ENCODE peak calls at places on chromosome X, in four cellular contexts. Z is WTC11, V is K562, F is SK-N-SH. R is an unnamed sample.

GRCh38 chrX:1118572-1119199 is 93.8 kb downstream of the CRLF2 start:
- DNase-seq in Z (no peak), V (no peak), F (no peak), R (no peak)

GRCh38 chrX:46130246-46130645 is 415.0 kb downstream of the ZNF674 start:
- DNase-seq in Z (no peak), V (no peak), F (no peak), R (no peak)

GRCh38 chrX:68177542-68177941 is 255.8 kb downstream of the OPHN1 start:
- DNase-seq in Z (no peak), V (peak), F (no peak), R (no peak)

GRCh38 chrX:140526138-140526537 is 21.3 kb upstream of the SOX3 start:
- DNase-seq in Z (peak), V (no peak), F (no peak), R (no peak)

GRCh38 chrX:137424679-137425078 is 141.2 kb upstream of the ZIC3 start:
- DNase-seq in Z (peak), V (no peak), F (no peak), R (no peak)

GRCh38 chrX:121831601-121832000 is 784.2 kb downstream of the GLUD2 start:
- DNase-seq in Z (no peak), V (no peak), F (no peak), R (no peak)

GRCh38 chrX:73615022-73615421 is 52.0 kb downstream of the CHIC1 start:
- DNase-seq in Z (no peak), V (no peak), F (no peak), R (no peak)

GRCh38 chrX:106581856-106582255 is 29.9 kb upstream of the RADX start:
- DNase-seq in Z (no peak), V (no peak), F (no peak), R (no peak)

GRCh38 chrX:154603438-154604430 is 15.3 kb downstream of the CTAG1B start:
- DNase-seq in Z (no peak), V (no peak), F (no peak), R (no peak)

GRCh38 chrX:119410027-119410819 is 11.1 kb downstream of the SLC25A43 start:
- DNase-seq in Z (no peak), V (peak), F (no peak), R (no peak)

GRCh38 chrX:93420635-93421034 is 252.7 kb downstream of the NAP1L3 start:
- DNase-seq in Z (no peak), V (no peak), F (no peak), R (no peak)

GRCh38 chrX:16188687-16189086 is 21.4 kb downstream of the MAGEB17 start:
- DNase-seq in Z (no peak), V (no peak), F (no peak), R (no peak)

GRCh38 chrX:38006283-38006682 is at the start of gene SYTL5:
- DNase-seq in Z (no peak), V (peak), F (no peak), R (no peak)

GRCh38 chrX:74546984-74547383 is 67.4 kb downstream of the RLIM start:
- DNase-seq in Z (no peak), V (no peak), F (no peak), R (no peak)

GRCh38 chrX:72554448-72555140 is 18.0 kb downstream of the HDAC8 start:
- DNase-seq in Z (peak), V (peak), F (no peak), R (peak)

GRCh38 chrX:78652971-78653822 is 5.9 kb downstream of the RTL3 start:
- DNase-seq in Z (no peak), V (no peak), F (no peak), R (no peak)

GRCh38 chrX:16903274-16904019 is 33.3 kb upstream of the RBBP7 start:
- DNase-seq in Z (no peak), V (no peak), F (no peak), R (no peak)

GRCh38 chrX:101164766-101165590 is 54.6 kb upstream of the DRP2 start:
- DNase-seq in Z (no peak), V (no peak), F (no peak), R (no peak)

GRCh38 chrX:107542500-107542899 is 85.8 kb upstream of the PRPS1 start:
- DNase-seq in Z (peak), V (peak), F (peak), R (no peak)

GRCh38 chrX:131734621-131735020 is 190.7 kb downstream of the OR13H1 start:
- DNase-seq in Z (no peak), V (no peak), F (no peak), R (no peak)

DNA sequence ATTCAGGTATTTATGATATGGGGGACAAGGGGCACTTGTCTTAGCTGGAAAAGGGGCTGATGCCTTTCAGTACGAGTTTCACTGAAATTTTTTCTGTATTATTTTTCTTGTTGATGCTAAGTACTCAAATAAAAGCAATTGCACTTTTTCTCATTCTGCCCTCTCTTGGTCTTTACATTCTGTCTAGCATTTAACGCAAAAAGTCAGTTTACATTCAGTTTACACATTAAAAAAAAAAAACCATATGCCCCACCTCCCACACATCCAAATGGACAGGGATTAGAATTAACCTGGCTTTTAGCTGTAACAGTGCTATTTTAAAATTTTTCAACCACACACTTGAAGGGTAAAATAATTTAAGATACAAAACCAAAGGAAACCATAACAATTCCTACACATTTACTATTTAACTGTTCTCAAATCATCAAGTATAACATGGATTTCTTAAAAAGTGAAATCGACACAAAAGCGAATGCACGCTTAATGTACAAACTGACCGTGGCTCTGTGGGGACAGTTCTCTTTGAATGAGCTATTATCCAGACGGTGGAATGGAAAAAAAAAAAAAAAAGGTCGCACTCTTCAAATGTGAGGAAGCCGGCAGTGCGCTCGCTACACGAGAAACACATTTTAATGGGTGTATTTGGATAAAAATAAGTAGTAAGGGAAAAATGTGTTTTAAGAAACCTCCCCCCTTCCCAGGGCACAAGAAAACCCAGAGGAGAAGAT is 1.4 kb downstream of the AMMECR1 start:
- DNase-seq in Z (no peak), V (peak), F (peak), R (no peak)
- TF ChIP-seq TEAD4 in Z (no peak), V (no peak), F (no peak), R (no peak)

GRCh38 chrX:25810202-25810601 is 327.9 kb upstream of the MAGEB18 start:
- DNase-seq in Z (no peak), V (no peak), F (no peak), R (no peak)
- TF ChIP-seq TEAD4 in Z (no peak), V (no peak), F (no peak), R (no peak)

DNA sequence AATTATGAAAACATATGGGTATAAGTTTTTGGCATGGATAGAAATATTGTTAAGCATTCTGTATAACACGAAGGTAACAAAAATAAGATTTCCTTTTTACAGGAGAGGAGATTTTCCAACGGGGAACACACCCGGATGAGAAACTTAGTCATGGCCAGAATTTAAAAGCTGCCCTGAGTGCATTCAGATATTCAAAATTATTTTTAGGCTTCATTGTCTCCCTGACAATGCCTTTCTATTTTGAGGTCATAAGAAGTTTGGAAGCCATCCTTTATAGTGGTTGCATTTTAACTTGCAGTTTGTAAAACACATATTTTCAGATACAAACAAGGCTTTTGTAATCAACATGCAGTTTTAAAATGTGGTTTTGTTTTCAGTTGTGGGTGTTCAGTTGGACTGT is 357.5 kb upstream of the FAM47C start:
- DNase-seq in Z (no peak), V (no peak), F (no peak), R (no peak)
- TF ChIP-seq TEAD4 in Z (no peak), V (no peak), F (no peak), R (no peak)

GRCh38 chrX:150896632-150897031 is 1.8 kb downstream of the CD99L2 start:
- DNase-seq in Z (no peak), V (no peak), F (no peak), R (no peak)

GRCh38 chrX:150899191-150899757 is 806 bp upstream of the CD99L2 start:
- DNase-seq in Z (peak), V (peak), F (peak), R (no peak)

GRCh38 chrX:150893936-150894335 is 4.5 kb downstream of the CD99L2 start:
- DNase-seq in Z (no peak), V (no peak), F (no peak), R (no peak)

GRCh38 chrX:150898343-150899190 is at the start of gene CD99L2:
- DNase-seq in Z (peak), V (peak), F (peak), R (peak)

GRCh38 chrX:150897371-150898319 is 823 bp downstream of the CD99L2 start:
- DNase-seq in Z (peak), V (peak), F (peak), R (no peak)
- TF ChIP-seq TEAD4 in Z (no peak), V (no peak), F (no peak), R (no peak)

GRCh38 chrX:65601530-65602281 is 65.7 kb upstream of the MSN start:
- DNase-seq in Z (no peak), V (no peak), F (no peak), R (no peak)

GRCh38 chrX:65598559-65599147 is 64.1 kb upstream of the LAS1L start:
- DNase-seq in Z (no peak), V (no peak), F (no peak), R (no peak)

GRCh38 chrX:65600106-65600505 is 65.5 kb upstream of the LAS1L start:
- DNase-seq in Z (no peak), V (no peak), F (no peak), R (no peak)

GRCh38 chrX:65596270-65596669 is 61.7 kb upstream of the LAS1L start:
- DNase-seq in Z (no peak), V (peak), F (no peak), R (no peak)

GRCh38 chrX:65601126-65601525 is 66.3 kb upstream of the MSN start:
- DNase-seq in Z (no peak), V (no peak), F (no peak), R (no peak)
- TF ChIP-seq TEAD4 in Z (no peak), V (no peak), F (no peak), R (no peak)